ENCODE peak calls at places on chromosome 14, in four cellular contexts. Z is H1, X is HepG2, O is GM12878. N is an unnamed sample.

GRCh38 chr14:100815478-100816285 is 10.2 kb upstream of the MEG3 start:
- DNase-seq in O (no peak), X (peak; percentile 91), Z (no peak), N (no peak)

GRCh38 chr14:50559990-50560928 is at the start of gene ATL1:
- DNase-seq in X (no peak), Z (peak; percentile 87), O (no peak), N (peak; percentile 66)

GRCh38 chr14:89836830-89837469 is 117.6 kb downstream of the EFCAB11 start:
- DNase-seq in O (no peak), Z (no peak), X (no peak), N (no peak)

GRCh38 chr14:105313381-105314286 is 914 bp upstream of the PACS2 start:
- DNase-seq in O (no peak), Z (peak; percentile 78), X (no peak), N (no peak)

GRCh38 chr14:58731465-58732330 is 93.9 kb downstream of the DACT1 start:
- DNase-seq in X (no peak), Z (no peak), O (no peak), N (no peak)

GRCh38 chr14:51929156-51929555 is 60.2 kb upstream of the RTRAF start:
- DNase-seq in O (no peak), Z (no peak), X (no peak), N (no peak)

GRCh38 chr14:75724414-75725204 is 63.6 kb downstream of the TTLL5 start:
- DNase-seq in O (no peak), Z (no peak), X (no peak), N (no peak)

GRCh38 chr14:74621556-74621955 is 9.5 kb upstream of the LTBP2 start:
- DNase-seq in X (no peak), O (no peak), Z (no peak), N (no peak)

GRCh38 chr14:68800361-68800760 is 7.5 kb upstream of the ZFP36L1 start:
- DNase-seq in X (no peak), O (no peak), Z (no peak), N (no peak)

GRCh38 chr14:59188461-59189280 is at the start of gene DAAM1:
- DNase-seq in O (peak; percentile 95), Z (peak; percentile 85), X (peak; percentile 97), N (peak; percentile 94)

GRCh38 chr14:59321184-59321952 is 132.9 kb downstream of the DAAM1 start:
- DNase-seq in O (no peak), X (no peak), Z (no peak), N (no peak)

GRCh38 chr14:65753061-65753460 is 340.5 kb downstream of the FUT8 start:
- DNase-seq in Z (no peak), O (no peak), X (peak; percentile 88), N (no peak)

GRCh38 chr14:73759183-73759713 is 45.1 kb upstream of the PNMA1 start:
- DNase-seq in X (no peak), O (no peak), Z (no peak), N (peak; percentile 67)

GRCh38 chr14:34452258-34452822 is 9.7 kb downstream of the SPTSSA start:
- DNase-seq in Z (no peak), X (no peak), O (no peak), N (no peak)

GRCh38 chr14:95442633-95443021 is 73.8 kb downstream of the SYNE3 start:
- DNase-seq in O (peak; percentile 28), Z (peak; percentile 86), X (peak; percentile 66), N (peak; percentile 79)

GRCh38 chr14:26719514-26719913 is 121.7 kb upstream of the NOVA1 start:
- DNase-seq in Z (no peak), X (peak; percentile 34), O (no peak), N (no peak)

GRCh38 chr14:35159742-35160409 is 37.5 kb downstream of the PRORP start:
- DNase-seq in Z (no peak), X (peak; percentile 94), O (no peak), N (no peak)

GRCh38 chr14:85963486-85963885 is 433.5 kb downstream of the FLRT2 start:
- DNase-seq in O (no peak), X (no peak), Z (no peak), N (no peak)

GRCh38 chr14:63342381-63342780 is 23.6 kb upstream of the GPHB5 start:
- DNase-seq in X (no peak), O (no peak), Z (no peak), N (no peak)

GRCh38 chr14:82239205-82239604 is 705.6 kb upstream of the SEL1L start:
- DNase-seq in Z (no peak), O (no peak), X (no peak), N (no peak)

GRCh38 chr14:80981673-80982072 is 26.3 kb downstream of the TSHR start:
- DNase-seq in Z (no peak), X (no peak), O (no peak), N (no peak)

GRCh38 chr14:101351769-101352168 is 209.5 kb upstream of the DIO3 start:
- DNase-seq in O (no peak), Z (peak; percentile 26), X (no peak), N (no peak)

GRCh38 chr14:43418314-43418713 is 1088.8 kb downstream of the FSCB start:
- DNase-seq in X (no peak), Z (no peak), O (no peak), N (no peak)

GRCh38 chr14:102697125-102697900 is 79.9 kb upstream of the TRAF3 start:
- DNase-seq in Z (no peak), X (peak; percentile 83), O (no peak), N (no peak)

GRCh38 chr14:90419200-90419599 is 22.4 kb downstream of the CALM1 start:
- DNase-seq in X (no peak), O (no peak), Z (no peak), N (no peak)

GRCh38 chr14:43252866-43253265 is 1254.2 kb downstream of the FSCB start:
- DNase-seq in Z (no peak), O (no peak), X (no peak), N (no peak)

GRCh38 chr14:55837467-55837866 is 257.5 kb downstream of the KTN1 start:
- DNase-seq in Z (no peak), O (no peak), X (peak; percentile 10), N (no peak)

GRCh38 chr14:55835985-55836384 is 256.0 kb downstream of the KTN1 start:
- DNase-seq in X (no peak), Z (no peak), O (no peak), N (no peak)

GRCh38 chr14:55834390-55834789 is 254.4 kb downstream of the KTN1 start:
- DNase-seq in X (no peak), Z (no peak), O (no peak), N (no peak)

GRCh38 chr14:55832974-55833373 is 253.0 kb downstream of the KTN1 start:
- DNase-seq in X (no peak), O (no peak), Z (no peak), N (no peak)

GRCh38 chr14:55832122-55832911 is 252.3 kb downstream of the KTN1 start:
- DNase-seq in X (peak; percentile 81), O (no peak), Z (no peak), N (no peak)
- TF ChIP-seq SP1 in X (no peak), O (no peak), Z (no peak), N (no peak)

GRCh38 chr14:24151404-24152080 is 4.2 kb downstream of the RNF31 start:
- DNase-seq in X (no peak), Z (no peak), O (no peak), N (no peak)

GRCh38 chr14:24150061-24150460 is 2.8 kb downstream of the RNF31 start:
- DNase-seq in Z (no peak), X (no peak), O (no peak), N (no peak)

GRCh38 chr14:24149302-24149969 is 2.1 kb downstream of the RNF31 start:
- DNase-seq in Z (no peak), O (no peak), X (no peak), N (no peak)

GRCh38 chr14:24150567-24150966 is 3.3 kb downstream of the RNF31 start:
- DNase-seq in X (no peak), Z (no peak), O (no peak), N (no peak)

GRCh38 chr14:24150993-24151392 is 3.7 kb downstream of the RNF31 start:
- DNase-seq in O (no peak), X (no peak), Z (no peak), N (no peak)
- TF ChIP-seq SUZ12 in O (no peak), X (no peak), Z (no peak), N (no peak)

GRCh38 chr14:39683711-39684110 is 251.5 kb upstream of the FBXO33 start:
- DNase-seq in Z (no peak), X (no peak), O (no peak), N (no peak)

GRCh38 chr14:39682000-39682399 is 249.8 kb upstream of the FBXO33 start:
- DNase-seq in O (no peak), X (no peak), Z (no peak), N (no peak)

GRCh38 chr14:39680777-39681176 is 248.5 kb upstream of the FBXO33 start:
- DNase-seq in X (no peak), O (peak; percentile 7), Z (no peak), N (no peak)

GRCh38 chr14:39682563-39682962 is 250.3 kb upstream of the FBXO33 start:
- DNase-seq in X (no peak), Z (no peak), O (no peak), N (peak; percentile 27)
- TF ChIP-seq SP1 in X (no peak), Z (no peak), O (no peak), N (no peak)

DNA sequence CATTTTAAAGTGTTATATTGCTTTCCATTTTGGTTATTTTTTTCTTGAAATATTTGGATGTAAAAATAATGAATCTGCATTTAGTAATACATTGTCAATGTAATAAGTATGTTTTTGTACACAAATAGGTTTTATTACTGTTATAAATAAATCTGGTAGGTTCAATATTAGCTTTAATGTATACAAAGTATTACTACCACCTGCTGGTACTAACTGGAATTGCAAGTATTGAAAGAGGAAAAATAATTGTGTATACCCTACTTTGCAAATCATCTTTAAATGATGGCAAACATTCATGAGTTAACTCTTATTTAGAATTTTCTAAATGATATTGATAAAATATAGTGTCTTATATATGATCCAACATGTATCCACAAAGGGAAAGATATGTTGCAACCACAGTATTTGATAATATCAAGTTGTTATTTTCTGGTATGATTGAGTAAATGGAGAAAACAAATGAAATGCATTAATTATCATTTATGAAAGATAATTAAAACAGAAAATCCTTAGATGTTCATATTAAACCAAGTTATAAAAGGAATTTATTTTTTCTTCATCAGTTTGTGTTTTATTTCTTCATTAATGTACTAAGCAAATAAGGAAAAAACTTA is 3.2 kb downstream of the OR4K2 start:
- DNase-seq in O (no peak), X (peak; percentile 30), Z (no peak), N (no peak)
- TF ChIP-seq SUZ12 in O (no peak), X (no peak), Z (no peak), N (no peak)

GRCh38 chr14:25150934-25151790 is 101.2 kb upstream of the STXBP6 start:
- DNase-seq in Z (no peak), X (peak; percentile 72), O (peak; percentile 1), N (peak; percentile 40)

GRCh38 chr14:25150401-25150800 is 100.5 kb upstream of the STXBP6 start:
- DNase-seq in Z (no peak), O (no peak), X (no peak), N (no peak)
- TF ChIP-seq SP1 in Z (no peak), O (no peak), X (no peak), N (no peak)

DNA sequence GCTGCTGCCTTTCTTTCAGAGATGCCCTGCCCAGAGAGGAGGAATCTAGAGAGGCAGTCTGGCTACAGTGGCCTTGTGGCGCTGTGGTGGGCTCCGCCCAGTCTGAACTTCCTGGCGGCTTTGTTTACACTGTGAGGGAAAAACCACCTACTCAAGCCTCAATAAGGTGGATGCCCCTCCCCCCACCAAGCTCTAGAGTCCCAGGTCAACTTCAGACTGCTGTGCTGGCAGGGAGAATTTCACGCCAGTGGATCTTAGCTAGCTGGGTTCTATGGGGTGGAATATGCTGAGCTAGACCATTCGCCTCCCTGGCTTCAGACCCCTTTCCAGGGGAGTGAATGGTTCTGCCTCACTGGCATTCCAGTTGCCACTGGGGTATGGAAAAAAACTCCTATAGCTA is 25.6 kb downstream of the SPATA7 start:
- DNase-seq in O (no peak), X (peak; percentile 67), Z (peak; percentile 42), N (no peak)
- TF ChIP-seq SUZ12 in O (no peak), X (no peak), Z (no peak), N (no peak)